ENCODE peak calls at places on chromosomes 16 and 17, in six cellular contexts. One of them, this sample, is unnamed.

GRCh38 chr16:30004811-30005242 is 6.0 kb downstream of the DOC2A start:
- DNase-seq in activated T-cell treated with anti-CD3 and anti-CD28 coated beads for 48 hours: no peak
- DNase-seq in ACHN: no peak
- DNase-seq in left colon: no peak
- DNase-seq in stimulated activated CD4-positive, alpha-beta T cell treated with anti-CD3 and anti-CD28 coated beads, Interleukin-12 subunit alpha, Interleukin-12 subunit beta, amount 100 ng/mL, for 4 hours: no peak
- DNase-seq in fibroblast of mammary gland: no peak
- DNase-seq in this sample: no peak

GRCh38 chr17:19579192-19579668 is 45.6 kb downstream of the SLC47A1 start:
- DNase-seq in activated T-cell treated with anti-CD3 and anti-CD28 coated beads for 48 hours: no peak
- DNase-seq in ACHN: no peak
- DNase-seq in left colon: no peak
- DNase-seq in stimulated activated CD4-positive, alpha-beta T cell treated with anti-CD3 and anti-CD28 coated beads, Interleukin-12 subunit alpha, Interleukin-12 subunit beta, amount 100 ng/mL, for 4 hours: no peak
- DNase-seq in fibroblast of mammary gland: no peak
- DNase-seq in this sample: no peak

GRCh38 chr17:49926886-49927285 is 42.1 kb upstream of the DLX4 start:
- DNase-seq in activated T-cell treated with anti-CD3 and anti-CD28 coated beads for 48 hours: no peak
- DNase-seq in ACHN: no peak
- DNase-seq in left colon: no peak
- DNase-seq in stimulated activated CD4-positive, alpha-beta T cell treated with anti-CD3 and anti-CD28 coated beads, Interleukin-12 subunit alpha, Interleukin-12 subunit beta, amount 100 ng/mL, for 4 hours: no peak
- DNase-seq in fibroblast of mammary gland: peak
- DNase-seq in this sample: no peak

GRCh38 chr16:75341934-75342811 is 90.7 kb upstream of the BCAR1 start:
- DNase-seq in activated T-cell treated with anti-CD3 and anti-CD28 coated beads for 48 hours: no peak
- DNase-seq in ACHN: peak
- DNase-seq in left colon: no peak
- DNase-seq in stimulated activated CD4-positive, alpha-beta T cell treated with anti-CD3 and anti-CD28 coated beads, Interleukin-12 subunit alpha, Interleukin-12 subunit beta, amount 100 ng/mL, for 4 hours: no peak
- DNase-seq in fibroblast of mammary gland: peak
- DNase-seq in this sample: no peak

GRCh38 chr17:10631048-10631700 is 25.9 kb downstream of the MYH3 start:
- DNase-seq in activated T-cell treated with anti-CD3 and anti-CD28 coated beads for 48 hours: peak
- DNase-seq in ACHN: peak
- DNase-seq in left colon: no peak
- DNase-seq in stimulated activated CD4-positive, alpha-beta T cell treated with anti-CD3 and anti-CD28 coated beads, Interleukin-12 subunit alpha, Interleukin-12 subunit beta, amount 100 ng/mL, for 4 hours: peak
- DNase-seq in fibroblast of mammary gland: peak
- DNase-seq in this sample: no peak

GRCh38 chr16:56048425-56049100 is 142.7 kb upstream of the GNAO1 start:
- DNase-seq in activated T-cell treated with anti-CD3 and anti-CD28 coated beads for 48 hours: no peak
- DNase-seq in ACHN: no peak
- DNase-seq in left colon: no peak
- DNase-seq in stimulated activated CD4-positive, alpha-beta T cell treated with anti-CD3 and anti-CD28 coated beads, Interleukin-12 subunit alpha, Interleukin-12 subunit beta, amount 100 ng/mL, for 4 hours: no peak
- DNase-seq in fibroblast of mammary gland: no peak
- DNase-seq in this sample: no peak

GRCh38 chr16:56815721-56816120 is 49.3 kb upstream of the SLC12A3 start:
- DNase-seq in activated T-cell treated with anti-CD3 and anti-CD28 coated beads for 48 hours: no peak
- DNase-seq in ACHN: no peak
- DNase-seq in left colon: no peak
- DNase-seq in stimulated activated CD4-positive, alpha-beta T cell treated with anti-CD3 and anti-CD28 coated beads, Interleukin-12 subunit alpha, Interleukin-12 subunit beta, amount 100 ng/mL, for 4 hours: no peak
- DNase-seq in fibroblast of mammary gland: no peak
- DNase-seq in this sample: no peak

GRCh38 chr17:82349287-82349701 is 9.8 kb upstream of the TEX19 start:
- DNase-seq in activated T-cell treated with anti-CD3 and anti-CD28 coated beads for 48 hours: no peak
- DNase-seq in ACHN: no peak
- DNase-seq in left colon: no peak
- DNase-seq in stimulated activated CD4-positive, alpha-beta T cell treated with anti-CD3 and anti-CD28 coated beads, Interleukin-12 subunit alpha, Interleukin-12 subunit beta, amount 100 ng/mL, for 4 hours: no peak
- DNase-seq in fibroblast of mammary gland: peak
- DNase-seq in this sample: no peak

GRCh38 chr16:89199241-89200123 is 855 bp downstream of the SLC22A31 start:
- DNase-seq in activated T-cell treated with anti-CD3 and anti-CD28 coated beads for 48 hours: no peak
- DNase-seq in ACHN: no peak
- DNase-seq in left colon: no peak
- DNase-seq in stimulated activated CD4-positive, alpha-beta T cell treated with anti-CD3 and anti-CD28 coated beads, Interleukin-12 subunit alpha, Interleukin-12 subunit beta, amount 100 ng/mL, for 4 hours: no peak
- DNase-seq in fibroblast of mammary gland: no peak
- DNase-seq in this sample: no peak

GRCh38 chr17:62643496-62643895 is 16.0 kb downstream of the MRC2 start:
- DNase-seq in activated T-cell treated with anti-CD3 and anti-CD28 coated beads for 48 hours: no peak
- DNase-seq in ACHN: no peak
- DNase-seq in left colon: no peak
- DNase-seq in stimulated activated CD4-positive, alpha-beta T cell treated with anti-CD3 and anti-CD28 coated beads, Interleukin-12 subunit alpha, Interleukin-12 subunit beta, amount 100 ng/mL, for 4 hours: no peak
- DNase-seq in fibroblast of mammary gland: no peak
- DNase-seq in this sample: no peak

GRCh38 chr16:76837872-76838271 is 353.1 kb upstream of the MON1B start:
- DNase-seq in activated T-cell treated with anti-CD3 and anti-CD28 coated beads for 48 hours: no peak
- DNase-seq in ACHN: no peak
- DNase-seq in left colon: no peak
- DNase-seq in stimulated activated CD4-positive, alpha-beta T cell treated with anti-CD3 and anti-CD28 coated beads, Interleukin-12 subunit alpha, Interleukin-12 subunit beta, amount 100 ng/mL, for 4 hours: no peak
- DNase-seq in fibroblast of mammary gland: no peak
- DNase-seq in this sample: no peak

GRCh38 chr16:57941016-57941656 is 29.8 kb downstream of the CNGB1 start:
- DNase-seq in activated T-cell treated with anti-CD3 and anti-CD28 coated beads for 48 hours: no peak
- DNase-seq in ACHN: peak
- DNase-seq in left colon: peak
- DNase-seq in stimulated activated CD4-positive, alpha-beta T cell treated with anti-CD3 and anti-CD28 coated beads, Interleukin-12 subunit alpha, Interleukin-12 subunit beta, amount 100 ng/mL, for 4 hours: no peak
- DNase-seq in fibroblast of mammary gland: peak
- DNase-seq in this sample: peak

GRCh38 chr17:79902146-79902791 is 63.0 kb upstream of the CBX4 start:
- DNase-seq in activated T-cell treated with anti-CD3 and anti-CD28 coated beads for 48 hours: no peak
- DNase-seq in ACHN: no peak
- DNase-seq in left colon: no peak
- DNase-seq in stimulated activated CD4-positive, alpha-beta T cell treated with anti-CD3 and anti-CD28 coated beads, Interleukin-12 subunit alpha, Interleukin-12 subunit beta, amount 100 ng/mL, for 4 hours: no peak
- DNase-seq in fibroblast of mammary gland: no peak
- DNase-seq in this sample: no peak

This sample was measured in ureter.